ENCODE peak calls at places on chromosomes 6 and 20, in seven cellular contexts. One of them, this sample, is unnamed.
A peak's percentile ranks its signal among the peaks of the same experiment; 100 is the strongest.

GRCh38 chr6:21740719-21741118 is 147.2 kb downstream of the SOX4 start:
- DNase-seq in IMR-90: peak; percentile 85
- DNase-seq in mesenchymal stem cell: peak; percentile 30
- DNase-seq in mesendoderm: no peak
- DNase-seq in neuronal stem cell: no peak
- DNase-seq in H1: no peak
- DNase-seq in H9: no peak
- DNase-seq in this sample: no peak

GRCh38 chr6:74879234-74879633 is 326.6 kb downstream of the COL12A1 start:
- DNase-seq in IMR-90: peak; percentile 95
- DNase-seq in mesenchymal stem cell: peak; percentile 94
- DNase-seq in mesendoderm: no peak
- DNase-seq in neuronal stem cell: no peak
- DNase-seq in H1: no peak
- DNase-seq in H9: no peak
- DNase-seq in this sample: peak; percentile 30

GRCh38 chr20:33051333-33051732 is 2.4 kb upstream of the BPIFB3 start:
- DNase-seq in IMR-90: no peak
- DNase-seq in mesenchymal stem cell: no peak
- DNase-seq in mesendoderm: no peak
- DNase-seq in neuronal stem cell: no peak
- DNase-seq in H1: no peak
- DNase-seq in H9: no peak
- DNase-seq in this sample: no peak

GRCh38 chr20:38260378-38261053 is at the start of gene KIAA1755:
- DNase-seq in IMR-90: no peak
- DNase-seq in mesenchymal stem cell: no peak
- DNase-seq in mesendoderm: no peak
- DNase-seq in neuronal stem cell: peak; percentile 32
- DNase-seq in H1: no peak
- DNase-seq in H9: peak; percentile 43
- DNase-seq in this sample: no peak

GRCh38 chr6:50925548-50925947 is 106.9 kb downstream of the TFAP2B start:
- DNase-seq in IMR-90: no peak
- DNase-seq in mesenchymal stem cell: no peak
- DNase-seq in mesendoderm: peak; percentile 78
- DNase-seq in neuronal stem cell: no peak
- DNase-seq in H1: no peak
- DNase-seq in H9: no peak
- DNase-seq in this sample: no peak

GRCh38 chr20:12581644-12582350 is 427.0 kb upstream of the SPTLC3 start:
- DNase-seq in IMR-90: no peak
- DNase-seq in mesenchymal stem cell: no peak
- DNase-seq in mesendoderm: no peak
- DNase-seq in neuronal stem cell: no peak
- DNase-seq in H1: no peak
- DNase-seq in H9: no peak
- DNase-seq in this sample: no peak

GRCh38 chr6:42454428-42454791 is 2.7 kb upstream of the TRERF1 start:
- DNase-seq in IMR-90: no peak
- DNase-seq in mesenchymal stem cell: peak; percentile 38
- DNase-seq in mesendoderm: peak; percentile 93
- DNase-seq in neuronal stem cell: peak; percentile 33
- DNase-seq in H1: no peak
- DNase-seq in H9: peak; percentile 55
- DNase-seq in this sample: peak; percentile 20

GRCh38 chr6:73657201-73657600 is 3.4 kb upstream of the SLC17A5 start:
- DNase-seq in IMR-90: no peak
- DNase-seq in mesenchymal stem cell: no peak
- DNase-seq in mesendoderm: peak; percentile 23
- DNase-seq in neuronal stem cell: no peak
- DNase-seq in H1: no peak
- DNase-seq in H9: no peak
- DNase-seq in this sample: peak; percentile 84

GRCh38 chr20:35899064-35899463 is 55.2 kb downstream of the SCAND1 start:
- DNase-seq in IMR-90: peak; percentile 76
- DNase-seq in mesenchymal stem cell: peak; percentile 64
- DNase-seq in mesendoderm: no peak
- DNase-seq in neuronal stem cell: no peak
- DNase-seq in H1: no peak
- DNase-seq in H9: no peak
- DNase-seq in this sample: no peak

GRCh38 chr6:11207199-11207968 is 25.1 kb downstream of the NEDD9 start:
- DNase-seq in IMR-90: peak; percentile 100
- DNase-seq in mesenchymal stem cell: peak; percentile 99
- DNase-seq in mesendoderm: no peak
- DNase-seq in neuronal stem cell: no peak
- DNase-seq in H1: no peak
- DNase-seq in H9: no peak
- DNase-seq in this sample: peak; percentile 98

GRCh38 chr20:6622041-6622440 is 145.4 kb upstream of the BMP2 start:
- DNase-seq in IMR-90: no peak
- DNase-seq in mesenchymal stem cell: no peak
- DNase-seq in mesendoderm: no peak
- DNase-seq in neuronal stem cell: no peak
- DNase-seq in H1: no peak
- DNase-seq in H9: no peak
- DNase-seq in this sample: no peak

GRCh38 chr6:43798688-43799444 is 28.9 kb downstream of the VEGFA start:
- DNase-seq in IMR-90: peak; percentile 85
- DNase-seq in mesenchymal stem cell: peak; percentile 94
- DNase-seq in mesendoderm: peak; percentile 65
- DNase-seq in neuronal stem cell: no peak
- DNase-seq in H1: no peak
- DNase-seq in H9: no peak
- DNase-seq in this sample: peak; percentile 98

GRCh38 chr20:57130160-57130772 is 136.2 kb downstream of the BMP7 start:
- DNase-seq in IMR-90: no peak
- DNase-seq in mesenchymal stem cell: no peak
- DNase-seq in mesendoderm: no peak
- DNase-seq in neuronal stem cell: no peak
- DNase-seq in H1: no peak
- DNase-seq in H9: no peak
- DNase-seq in this sample: peak; percentile 20

GRCh38 chr6:23330632-23331031 is 761.3 kb downstream of the HDGFL1 start:
- DNase-seq in IMR-90: no peak
- DNase-seq in mesenchymal stem cell: no peak
- DNase-seq in mesendoderm: no peak
- DNase-seq in neuronal stem cell: no peak
- DNase-seq in H1: no peak
- DNase-seq in H9: no peak
- DNase-seq in this sample: no peak

GRCh38 chr6:23325065-23325464 is 755.7 kb downstream of the HDGFL1 start:
- DNase-seq in IMR-90: no peak
- DNase-seq in mesenchymal stem cell: no peak
- DNase-seq in mesendoderm: no peak
- DNase-seq in neuronal stem cell: no peak
- DNase-seq in H1: no peak
- DNase-seq in H9: no peak
- DNase-seq in this sample: no peak

GRCh38 chr6:23334360-23334759 is 765.0 kb downstream of the HDGFL1 start:
- DNase-seq in IMR-90: no peak
- DNase-seq in mesenchymal stem cell: no peak
- DNase-seq in mesendoderm: no peak
- DNase-seq in neuronal stem cell: no peak
- DNase-seq in H1: no peak
- DNase-seq in H9: no peak
- DNase-seq in this sample: no peak

DNA sequence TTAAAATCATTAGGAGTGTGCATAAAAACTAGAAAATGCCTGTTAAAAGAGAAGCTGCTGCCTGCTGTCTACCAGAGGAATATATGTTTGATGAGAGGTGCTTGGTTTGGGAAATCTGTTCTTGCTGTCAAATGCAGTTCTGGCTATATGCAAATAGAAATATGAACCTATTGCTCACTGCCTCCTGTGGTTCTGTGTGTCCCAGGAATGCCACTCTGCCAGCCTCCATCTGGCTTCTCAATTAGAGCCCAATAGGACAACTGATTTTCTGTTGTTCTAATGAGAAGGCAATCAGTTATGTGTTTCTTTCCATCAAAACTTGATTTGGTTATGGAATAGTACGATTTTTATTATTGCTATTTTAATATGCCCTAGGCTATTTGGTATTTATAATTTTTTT is 759.7 kb downstream of the HDGFL1 start:
- DNase-seq in IMR-90: no peak
- DNase-seq in mesenchymal stem cell: no peak
- DNase-seq in mesendoderm: no peak
- DNase-seq in neuronal stem cell: no peak
- DNase-seq in H1: no peak
- DNase-seq in H9: no peak
- DNase-seq in this sample: no peak
- H2BK120ac ChIP-seq in IMR-90: no peak overlapping the region
- H2BK120ac ChIP-seq in mesenchymal stem cell: no peak overlapping the region
- H2BK120ac ChIP-seq in mesendoderm: no peak overlapping the region
- H2BK120ac ChIP-seq in neuronal stem cell: no peak overlapping the region
- H2BK120ac ChIP-seq in H1: no peak overlapping the region
- H2BK120ac ChIP-seq in H9: no peak overlapping the region
- H2BK120ac ChIP-seq in this sample: no peak overlapping the region

GRCh38 chr6:13413906-13414555 is 73.4 kb downstream of the GFOD1 start:
- DNase-seq in IMR-90: peak; percentile 34
- DNase-seq in mesenchymal stem cell: no peak
- DNase-seq in mesendoderm: no peak
- DNase-seq in neuronal stem cell: no peak
- DNase-seq in H1: no peak
- DNase-seq in H9: no peak
- DNase-seq in this sample: no peak
- H3K4me2 ChIP-seq in IMR-90: no peak overlapping the region
- H3K4me2 ChIP-seq in mesenchymal stem cell: no peak overlapping the region
- H3K4me2 ChIP-seq in mesendoderm: no peak overlapping the region
- H3K4me2 ChIP-seq in neuronal stem cell: no peak overlapping the region
- H3K4me2 ChIP-seq in H1: no peak overlapping the region
- H3K4me2 ChIP-seq in H9: no peak overlapping the region
- H3K4me2 ChIP-seq in this sample: no peak overlapping the region

DNA sequence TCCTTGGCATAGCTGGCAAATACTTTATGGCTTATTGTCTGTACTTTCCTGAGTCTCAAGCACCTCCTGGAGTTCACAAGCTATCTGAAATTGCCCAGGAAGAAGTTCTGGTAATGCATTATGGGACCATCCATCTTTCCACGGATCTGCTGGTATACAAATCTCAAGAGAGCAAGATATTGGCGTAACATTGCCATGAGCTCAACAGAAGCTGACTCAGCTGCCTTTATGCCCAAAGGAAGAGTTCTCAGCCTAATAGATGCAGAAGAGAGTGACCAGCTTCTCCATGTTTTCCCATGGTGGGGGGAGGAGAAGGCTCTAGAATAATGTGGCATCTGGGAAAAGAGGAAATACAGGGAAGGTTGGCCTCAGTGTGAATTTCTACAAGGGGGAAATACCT is 78.7 kb downstream of the UST start:
- DNase-seq in IMR-90: no peak
- DNase-seq in mesenchymal stem cell: no peak
- DNase-seq in mesendoderm: no peak
- DNase-seq in neuronal stem cell: no peak
- DNase-seq in H1: no peak
- DNase-seq in H9: no peak
- DNase-seq in this sample: no peak
- H2BK120ac ChIP-seq in IMR-90: no peak overlapping the region
- H2BK120ac ChIP-seq in mesenchymal stem cell: no peak overlapping the region
- H2BK120ac ChIP-seq in mesendoderm: no peak overlapping the region
- H2BK120ac ChIP-seq in neuronal stem cell: no peak overlapping the region
- H2BK120ac ChIP-seq in H1: no peak overlapping the region
- H2BK120ac ChIP-seq in H9: no peak overlapping the region
- H2BK120ac ChIP-seq in this sample: no peak overlapping the region

DNA sequence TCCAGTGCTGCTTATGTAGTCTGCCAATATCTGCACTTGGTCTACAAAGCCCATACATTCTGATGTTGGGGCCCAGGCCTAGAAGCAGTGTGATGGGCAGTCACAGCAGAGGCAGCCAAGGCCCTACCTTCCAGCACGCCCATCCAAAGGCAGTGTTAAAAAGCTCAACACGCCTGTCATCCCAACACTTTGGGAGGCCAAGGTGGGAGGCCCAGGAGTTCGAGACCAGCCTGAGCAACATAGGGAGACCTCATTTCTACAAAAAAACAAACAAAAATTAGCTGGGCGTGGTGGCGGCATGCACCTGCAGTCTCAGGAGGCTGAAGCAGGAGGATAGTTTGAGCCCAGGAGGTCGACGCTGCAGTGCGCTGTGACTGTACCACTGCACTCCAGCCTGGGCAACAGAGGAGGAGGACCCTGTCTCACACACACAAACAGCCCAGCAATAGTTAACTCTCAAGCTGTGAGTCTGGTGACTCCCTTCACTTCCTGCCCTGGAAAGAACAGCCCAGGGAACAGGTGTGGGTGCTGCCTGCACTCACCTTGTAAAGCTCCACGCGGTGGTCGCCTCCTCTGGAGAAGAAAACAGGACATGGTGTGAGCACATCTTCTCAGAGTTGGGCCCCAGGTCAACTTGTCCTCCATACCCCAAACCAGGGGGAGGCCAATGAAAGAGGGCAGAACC is 68.8 kb downstream of the PYGB start:
- DNase-seq in IMR-90: no peak
- DNase-seq in mesenchymal stem cell: no peak
- DNase-seq in mesendoderm: no peak
- DNase-seq in neuronal stem cell: no peak
- DNase-seq in H1: no peak
- DNase-seq in H9: no peak
- DNase-seq in this sample: no peak
- H3K4me2 ChIP-seq in IMR-90: no peak overlapping the region
- H3K4me2 ChIP-seq in mesenchymal stem cell: no peak overlapping the region
- H3K4me2 ChIP-seq in mesendoderm: no peak overlapping the region
- H3K4me2 ChIP-seq in neuronal stem cell: no peak overlapping the region
- H3K4me2 ChIP-seq in H1: no peak overlapping the region
- H3K4me2 ChIP-seq in H9: no peak overlapping the region
- H3K4me2 ChIP-seq in this sample: no peak overlapping the region

DNA sequence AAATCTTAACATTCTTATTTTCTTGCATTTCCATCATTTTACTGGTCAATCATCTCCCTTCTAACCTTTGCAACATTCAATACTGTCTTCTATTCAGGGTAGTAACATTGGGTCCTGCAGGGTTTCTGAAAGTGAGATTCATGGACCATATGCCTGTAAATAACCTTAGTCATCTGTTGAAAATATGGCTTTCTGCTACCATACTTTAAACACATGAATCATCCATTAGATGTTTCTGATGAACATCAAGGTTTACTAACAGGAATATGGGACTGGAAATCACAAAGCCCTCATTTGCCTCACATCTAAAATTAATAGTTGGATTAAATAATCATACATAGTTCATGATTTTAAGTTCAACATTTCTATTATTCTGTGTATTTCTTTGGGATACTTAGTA is 475.9 kb upstream of the MARCKS start:
- DNase-seq in IMR-90: peak; percentile 75
- DNase-seq in mesenchymal stem cell: no peak
- DNase-seq in mesendoderm: no peak
- DNase-seq in neuronal stem cell: no peak
- DNase-seq in H1: no peak
- DNase-seq in H9: no peak
- DNase-seq in this sample: no peak
- H2BK120ac ChIP-seq in IMR-90: peak overlapping the region; percentile 38
- H2BK120ac ChIP-seq in mesenchymal stem cell: no peak overlapping the region
- H2BK120ac ChIP-seq in mesendoderm: no peak overlapping the region
- H2BK120ac ChIP-seq in neuronal stem cell: no peak overlapping the region
- H2BK120ac ChIP-seq in H1: no peak overlapping the region
- H2BK120ac ChIP-seq in H9: no peak overlapping the region
- H2BK120ac ChIP-seq in this sample: no peak overlapping the region

DNA sequence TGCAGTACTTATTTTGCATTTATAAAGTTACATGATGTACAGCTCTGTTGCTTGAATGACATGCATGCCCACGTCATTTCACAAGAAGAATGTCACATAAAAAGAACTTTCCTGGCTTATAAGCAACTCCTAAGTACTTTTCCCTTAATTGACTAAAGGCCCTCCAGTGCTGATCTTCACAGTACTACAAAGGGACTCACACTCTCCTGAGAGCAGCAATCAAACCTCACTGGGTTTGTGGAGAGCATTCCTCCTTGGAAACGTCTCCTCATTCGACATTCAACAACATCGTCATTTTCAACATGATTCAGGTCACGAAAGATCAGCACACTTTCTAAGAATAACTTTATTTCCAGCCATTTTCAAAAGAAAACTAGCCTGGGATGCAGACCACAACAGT is 111.1 kb downstream of the IPCEF1 start:
- DNase-seq in IMR-90: no peak
- DNase-seq in mesenchymal stem cell: no peak
- DNase-seq in mesendoderm: peak; percentile 57
- DNase-seq in neuronal stem cell: no peak
- DNase-seq in H1: no peak
- DNase-seq in H9: no peak
- DNase-seq in this sample: no peak
- H3K4me2 ChIP-seq in IMR-90: no peak overlapping the region
- H3K4me2 ChIP-seq in mesenchymal stem cell: no peak overlapping the region
- H3K4me2 ChIP-seq in mesendoderm: no peak overlapping the region
- H3K4me2 ChIP-seq in neuronal stem cell: no peak overlapping the region
- H3K4me2 ChIP-seq in H1: no peak overlapping the region
- H3K4me2 ChIP-seq in H9: no peak overlapping the region
- H3K4me2 ChIP-seq in this sample: no peak overlapping the region

This sample was measured in trophoblast cell.